ENCODE peak calls at places on chromosomes 11 and 22, in ten cellular contexts. Y is HFFc6, V is A549, K is coronary artery, G is lung, N is AG04449, Z is nephron progenitor cell, C is AG04450, D is transverse colon, A is body of pancreas. U is an unnamed sample.

GRCh38 chr11:32297629-32298028 is 137.7 kb downstream of the WT1 start:
- DNase-seq in G (no peak), A (no peak), C (no peak), D (no peak), Y (peak; percentile 56), N (no peak), K (no peak), Z (no peak), V (peak; percentile 57), U (no peak)

GRCh38 chr11:4658629-4659453 is 15.1 kb downstream of the OR51E1 start:
- DNase-seq in N (no peak), K (no peak), A (no peak), C (no peak), V (no peak), Z (no peak), D (no peak), Y (no peak), G (no peak), U (no peak)

GRCh38 chr22:41311487-41311886 is 10.2 kb downstream of the ZC3H7B start:
- DNase-seq in C (no peak), D (no peak), Z (no peak), N (no peak), G (no peak), K (no peak), V (no peak), A (no peak), Y (no peak), U (no peak)

GRCh38 chr11:126991596-126991995 is 9.0 kb downstream of the KIRREL3 start:
- DNase-seq in N (no peak), Z (no peak), K (no peak), C (no peak), A (no peak), V (no peak), G (no peak), Y (peak; percentile 86), D (no peak), U (no peak)

GRCh38 chr11:3043315-3043871 is 13.8 kb downstream of the CARS1 start:
- DNase-seq in D (peak; percentile 31), A (peak; percentile 90), N (no peak), K (peak; percentile 90), C (no peak), Z (no peak), G (no peak), Y (no peak), V (no peak), U (no peak)

GRCh38 chr22:23067691-23068090 is 2.6 kb upstream of the GNAZ start:
- DNase-seq in G (no peak), V (no peak), K (no peak), Y (no peak), N (no peak), C (no peak), D (no peak), A (peak; percentile 5), Z (no peak), U (no peak)

GRCh38 chr11:64728757-64729365 is 5.9 kb upstream of the NRXN2 start:
- DNase-seq in V (no peak), Z (no peak), C (no peak), K (no peak), D (no peak), N (no peak), Y (no peak), A (no peak), G (no peak), U (no peak)

GRCh38 chr11:100830978-100831732 is 144.1 kb downstream of the ARHGAP42 start:
- DNase-seq in A (no peak), Y (peak; percentile 25), N (peak; percentile 21), C (no peak), V (no peak), D (no peak), Z (no peak), K (no peak), G (no peak), U (no peak)

GRCh38 chr22:38479096-38479840 is 11.4 kb downstream of the KDELR3 start:
- DNase-seq in K (no peak), G (no peak), Y (no peak), C (no peak), D (no peak), Z (no peak), N (no peak), A (no peak), V (no peak), U (no peak)

GRCh38 chr11:104694259-104695070 is 203.8 kb downstream of the CASP12 start:
- DNase-seq in K (no peak), Z (no peak), A (no peak), V (no peak), D (no peak), N (no peak), C (peak; percentile 33), G (no peak), Y (no peak), U (peak; percentile 11)

GRCh38 chr11:34344410-34345011 is 13.3 kb downstream of the ABTB2 start:
- DNase-seq in C (no peak), G (no peak), Y (no peak), A (peak; percentile 32), V (peak; percentile 67), K (no peak), Z (no peak), N (no peak), D (no peak), U (no peak)

GRCh38 chr11:122804796-122805195 is 33.5 kb upstream of the CRTAM start:
- DNase-seq in N (no peak), V (no peak), A (no peak), K (no peak), Z (no peak), G (no peak), Y (peak; percentile 37), C (no peak), D (no peak), U (no peak)

GRCh38 chr22:41857160-41857859 is 24.4 kb downstream of the SREBF2 start:
- DNase-seq in V (peak; percentile 68), D (peak; percentile 61), K (no peak), G (no peak), Z (peak; percentile 62), C (no peak), N (no peak), Y (peak; percentile 61), A (peak; percentile 31), U (no peak)

GRCh38 chr11:1690167-1691026 is 6.6 kb upstream of the KRTAP5-6 start:
- DNase-seq in D (no peak), N (no peak), C (no peak), K (peak; percentile 69), Y (no peak), V (no peak), G (no peak), A (no peak), Z (no peak), U (no peak)

GRCh38 chr11:12159351-12160099 is 49.1 kb downstream of the MICAL2 start:
- DNase-seq in A (no peak), Z (no peak), C (peak; percentile 88), G (no peak), K (peak; percentile 80), N (peak; percentile 81), D (no peak), V (peak; percentile 69), Y (peak; percentile 86), U (peak; percentile 69)

GRCh38 chr22:37994049-37994448 is 9.7 kb upstream of the SOX10 start:
- DNase-seq in G (no peak), N (no peak), A (no peak), V (no peak), Z (no peak), K (no peak), Y (no peak), C (no peak), D (no peak), U (no peak)

DNA sequence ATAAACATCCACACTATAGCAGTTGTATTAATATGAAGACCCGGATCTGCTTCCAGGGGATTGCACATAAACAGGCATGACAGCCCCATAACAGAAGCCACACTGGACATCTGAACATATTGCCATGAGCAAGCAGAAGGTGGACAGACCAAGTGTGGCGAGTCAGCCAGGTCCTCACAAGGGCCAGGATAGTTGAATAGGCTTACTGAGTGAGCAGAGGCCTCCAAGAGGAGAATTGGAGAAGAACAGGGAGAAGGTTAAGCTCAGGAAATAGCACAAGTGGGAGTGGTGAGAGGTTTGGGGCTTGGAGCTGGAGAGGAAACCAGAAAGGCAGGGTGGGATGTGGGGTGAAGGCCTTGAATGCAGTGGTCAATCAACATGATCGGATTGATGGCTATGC is 10.8 kb downstream of the SLC35C1 start:
- DNase-seq in Z (no peak), G (no peak), C (no peak), D (no peak), V (peak; percentile 58), Y (peak; percentile 60), A (no peak), N (no peak), K (no peak), U (no peak)
- TF ChIP-seq CTCF in Z (no peak), G (no peak), C (no peak), D (no peak), V (no peak), Y (peak; percentile 17), A (no peak), N (no peak), K (no peak), U (peak; percentile 3)

GRCh38 chr11:17714356-17714854 is 5.0 kb upstream of the MYOD1 start:
- DNase-seq in G (no peak), Z (peak; percentile 20), Y (no peak), C (no peak), V (no peak), D (no peak), A (no peak), N (no peak), K (no peak), U (no peak)
- TF ChIP-seq CTCF in G (no peak), Z (no peak), Y (no peak), C (no peak), V (no peak), D (no peak), A (no peak), N (no peak), K (no peak), U (no peak)

DNA sequence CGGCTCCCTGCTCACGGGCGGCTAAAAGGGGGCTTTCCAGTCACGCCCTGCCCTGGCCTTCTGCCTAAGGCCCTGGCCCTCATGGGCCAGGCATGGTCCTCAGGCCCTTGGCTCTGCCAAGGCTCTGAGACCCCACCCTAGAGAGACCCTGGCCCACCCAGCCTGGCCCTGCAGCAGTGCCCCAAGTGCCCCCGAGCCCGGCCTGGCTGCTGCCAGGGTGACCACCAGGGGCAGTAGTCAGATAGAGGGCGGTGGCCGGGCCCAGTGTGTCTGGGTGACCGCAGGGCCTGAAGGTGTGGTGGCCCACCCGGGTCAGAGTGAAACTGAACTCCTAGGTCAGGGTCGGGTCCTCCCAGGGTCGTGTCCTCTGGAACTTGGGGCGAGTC is 29.4 kb upstream of the CCDC188 start:
- DNase-seq in N (no peak), G (no peak), A (no peak), Z (no peak), K (no peak), V (no peak), Y (no peak), C (no peak), D (no peak), U (no peak)
- TF ChIP-seq CTCF in N (peak; percentile 14), G (no peak), A (no peak), Z (peak; percentile 37), K (no peak), V (no peak), Y (peak; percentile 72), C (peak; percentile 14), D (no peak), U (peak; percentile 39)

DNA sequence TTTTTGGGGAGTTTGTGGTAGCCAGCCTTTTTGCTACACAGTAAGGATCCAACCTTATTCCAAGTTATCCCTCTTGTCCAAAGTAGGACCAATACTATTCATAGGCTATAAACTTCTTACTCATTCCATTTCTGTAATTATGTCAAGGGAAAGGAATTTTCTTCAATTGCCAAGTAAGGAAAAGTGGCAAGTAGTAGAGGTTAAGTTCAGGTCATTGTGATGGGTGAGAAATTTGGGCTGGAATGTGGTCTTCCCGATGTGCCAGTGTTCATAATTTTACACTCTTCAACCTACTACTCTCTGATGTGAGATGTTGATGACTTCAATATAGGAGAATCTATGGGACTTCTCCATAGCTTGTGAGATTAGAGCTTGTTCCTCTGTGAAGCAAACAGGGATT is 648.8 kb downstream of the METTL15 start:
- DNase-seq in Y (peak; percentile 66), Z (no peak), C (peak; percentile 56), K (no peak), V (no peak), N (peak; percentile 88), A (no peak), G (no peak), D (no peak), U (peak; percentile 80)
- TF ChIP-seq CTCF in Y (no peak), Z (no peak), C (no peak), K (no peak), V (no peak), N (no peak), A (no peak), G (no peak), D (no peak), U (no peak)

U was measured in BJ.